ENCODE peak calls at places on chromosomes 1 and 21, in seven cellular contexts. Y, A, P, T, X, Z and W are unnamed samples.
A peak's percentile ranks its signal among the peaks of the same experiment; 100 is the strongest.

GRCh38 chr21:33101300-33102005 is 31.5 kb downstream of the OLIG1 start:
- DNase-seq in A (no peak), T (no peak), Z (no peak), X (no peak), P (no peak), Y (no peak), W (peak; percentile 8)

GRCh38 chr1:38360807-38361206 is 314.2 kb upstream of the POU3F1 start:
- DNase-seq in T (no peak), Y (no peak), P (no peak), X (no peak), A (no peak), Z (no peak), W (no peak)

GRCh38 chr1:109040627-109041613 is 982 bp downstream of the WDR47 start:
- DNase-seq in Z (no peak), P (peak; percentile 29), A (no peak), T (peak; percentile 54), Y (no peak), X (no peak), W (no peak)

GRCh38 chr1:91862120-91862519 is 23.8 kb downstream of the TGFBR3 start:
- DNase-seq in A (no peak), P (no peak), X (no peak), Y (no peak), T (no peak), Z (no peak), W (no peak)

GRCh38 chr1:83555871-83556270 is 443.1 kb downstream of the TTLL7 start:
- DNase-seq in A (no peak), P (no peak), Y (no peak), X (no peak), Z (no peak), T (peak; percentile 7), W (no peak)

GRCh38 chr1:47650205-47650604 is 212.4 kb downstream of the FOXD2 start:
- DNase-seq in Y (peak; percentile 85), P (peak; percentile 96), T (peak; percentile 88), Z (peak; percentile 27), X (no peak), A (peak; percentile 12), W (no peak)

GRCh38 chr1:154849645-154850131 is 20.4 kb downstream of the KCNN3 start:
- DNase-seq in Y (no peak), X (no peak), A (no peak), Z (no peak), T (no peak), P (no peak), W (no peak)

GRCh38 chr1:121483961-121484424 is 299.2 kb downstream of the SRGAP2C start:
- DNase-seq in T (peak; percentile 81), P (peak; percentile 80), Y (no peak), X (no peak), A (no peak), Z (no peak), W (no peak)

GRCh38 chr1:165313906-165314305 is 42.6 kb downstream of the LMX1A start:
- DNase-seq in X (no peak), T (no peak), Y (no peak), P (no peak), A (peak; percentile 25), Z (no peak), W (no peak)

GRCh38 chr1:96087719-96088118 is 633.9 kb upstream of the PTBP2 start:
- DNase-seq in T (no peak), A (no peak), P (no peak), X (no peak), Z (no peak), Y (no peak), W (no peak)

GRCh38 chr1:42333662-42334239 is 1.3 kb downstream of the FOXJ3 start:
- DNase-seq in X (no peak), Z (no peak), A (no peak), Y (no peak), P (no peak), T (peak; percentile 58), W (no peak)

GRCh38 chr1:85448358-85448757 is 16.6 kb downstream of the DDAH1 start:
- DNase-seq in A (no peak), P (peak; percentile 67), T (peak; percentile 77), Z (no peak), Y (no peak), X (no peak), W (no peak)

GRCh38 chr1:6511461-6512244 is 20.2 kb upstream of the PLEKHG5 start:
- DNase-seq in Z (no peak), P (no peak), T (no peak), Y (no peak), X (no peak), A (no peak), W (no peak)

GRCh38 chr1:62306065-62306464 is 13.2 kb downstream of the KANK4 start:
- DNase-seq in Z (no peak), P (no peak), T (no peak), Y (no peak), X (no peak), A (no peak), W (no peak)

GRCh38 chr1:244113532-244114320 is 62.6 kb downstream of the ZBTB18 start:
- DNase-seq in A (no peak), X (no peak), Z (no peak), T (peak; percentile 59), Y (no peak), P (peak; percentile 96), W (no peak)

GRCh38 chr21:45709696-45710268 is 66.3 kb downstream of the PCBP3 start:
- DNase-seq in A (no peak), Y (no peak), Z (no peak), X (no peak), T (no peak), P (no peak), W (no peak)

GRCh38 chr1:160117709-160118183 is 2.2 kb downstream of the ATP1A2 start:
- DNase-seq in A (peak; percentile 84), T (peak; percentile 58), P (peak; percentile 35), Z (peak; percentile 89), X (no peak), Y (no peak), W (no peak)

GRCh38 chr21:34994646-34995631 is 54.2 kb downstream of the RUNX1 start:
- DNase-seq in X (no peak), T (peak; percentile 70), P (no peak), Y (no peak), A (no peak), Z (no peak), W (no peak)

GRCh38 chr1:238176441-238176840 is 285.7 kb upstream of the ZP4 start:
- DNase-seq in Y (no peak), T (no peak), Z (no peak), A (no peak), X (no peak), P (peak; percentile 51), W (no peak)

GRCh38 chr1:156877433-156877832 is 16.1 kb upstream of the PEAR1 start:
- DNase-seq in X (no peak), P (no peak), A (peak; percentile 46), T (peak; percentile 23), Z (no peak), Y (no peak), W (no peak)

GRCh38 chr1:83626603-83627002 is 372.3 kb downstream of the TTLL7 start:
- DNase-seq in X (no peak), Y (no peak), Z (no peak), T (no peak), A (no peak), P (no peak), W (peak; percentile 30)

GRCh38 chr1:9606948-9607347 is 18.2 kb downstream of the TMEM201 start:
- DNase-seq in X (no peak), T (no peak), A (peak; percentile 63), Z (no peak), Y (no peak), P (no peak), W (no peak)
- H3K36me3 ChIP-seq in X (no peaks in the 10 kb centered on the region), T (no peaks in the 10 kb centered on the region), A (no peaks in the 10 kb centered on the region), Z (peaks cover 80% of the 10 kb centered on the region), Y (peaks cover 25% of the 10 kb centered on the region), P (peaks cover 9% of the 10 kb centered on the region), W (no peaks in the 10 kb centered on the region)

GRCh38 chr1:206442101-206442500 is 28.2 kb upstream of the IKBKE start:
- DNase-seq in Y (no peak), P (peak; percentile 72), Z (no peak), X (no peak), A (no peak), T (peak; percentile 87), W (no peak)
- H3K36me3 ChIP-seq in Y (peaks cover 76% of the 10 kb centered on the region), P (peaks cover 4% of the 10 kb centered on the region), Z (peaks cover 73% of the 10 kb centered on the region), X (no peaks in the 10 kb centered on the region), A (no peaks in the 10 kb centered on the region), T (peaks cover 45% of the 10 kb centered on the region), W (no peaks in the 10 kb centered on the region)

GRCh38 chr1:235874226-235874625 is 7.5 kb upstream of the LYST start:
- DNase-seq in X (no peak), P (no peak), Y (no peak), A (no peak), Z (no peak), T (no peak), W (no peak)

GRCh38 chr1:235873571-235873970 is 6.9 kb upstream of the LYST start:
- DNase-seq in Z (no peak), Y (no peak), P (no peak), A (no peak), T (no peak), X (no peak), W (no peak)

GRCh38 chr1:235876292-235876914 is 9.7 kb upstream of the LYST start:
- DNase-seq in T (no peak), Z (no peak), X (no peak), P (no peak), Y (no peak), A (no peak), W (no peak)

GRCh38 chr1:235873045-235873444 is 6.3 kb upstream of the LYST start:
- DNase-seq in A (no peak), P (no peak), T (no peak), X (no peak), Z (no peak), Y (no peak), W (no peak)

DNA sequence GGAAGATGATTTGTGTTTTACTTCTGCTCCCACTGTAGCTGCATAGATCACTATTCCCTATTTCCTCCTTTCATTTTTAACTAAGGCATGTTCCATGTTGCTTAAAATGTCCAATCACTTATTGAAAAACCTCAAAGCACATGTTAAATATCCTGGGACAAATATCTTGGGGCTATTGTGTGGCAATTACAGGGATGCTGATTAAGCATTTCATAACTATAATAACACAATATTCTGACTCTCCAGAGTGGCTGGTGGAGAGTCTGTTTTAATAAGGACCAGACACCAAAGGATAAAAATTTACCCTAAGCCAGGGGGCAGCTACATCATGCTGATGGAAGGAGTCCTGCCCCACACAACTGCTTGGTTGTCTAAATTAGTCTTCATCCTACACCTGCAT is 8.5 kb upstream of the LYST start:
- DNase-seq in P (no peak), T (no peak), X (no peak), Z (no peak), Y (no peak), A (no peak), W (no peak)
- H3K36me3 ChIP-seq in P (no peaks in the 10 kb centered on the region), T (no peaks in the 10 kb centered on the region), X (no peaks in the 10 kb centered on the region), Z (no peaks in the 10 kb centered on the region), Y (no peaks in the 10 kb centered on the region), A (no peaks in the 10 kb centered on the region), W (no peaks in the 10 kb centered on the region)

DNA sequence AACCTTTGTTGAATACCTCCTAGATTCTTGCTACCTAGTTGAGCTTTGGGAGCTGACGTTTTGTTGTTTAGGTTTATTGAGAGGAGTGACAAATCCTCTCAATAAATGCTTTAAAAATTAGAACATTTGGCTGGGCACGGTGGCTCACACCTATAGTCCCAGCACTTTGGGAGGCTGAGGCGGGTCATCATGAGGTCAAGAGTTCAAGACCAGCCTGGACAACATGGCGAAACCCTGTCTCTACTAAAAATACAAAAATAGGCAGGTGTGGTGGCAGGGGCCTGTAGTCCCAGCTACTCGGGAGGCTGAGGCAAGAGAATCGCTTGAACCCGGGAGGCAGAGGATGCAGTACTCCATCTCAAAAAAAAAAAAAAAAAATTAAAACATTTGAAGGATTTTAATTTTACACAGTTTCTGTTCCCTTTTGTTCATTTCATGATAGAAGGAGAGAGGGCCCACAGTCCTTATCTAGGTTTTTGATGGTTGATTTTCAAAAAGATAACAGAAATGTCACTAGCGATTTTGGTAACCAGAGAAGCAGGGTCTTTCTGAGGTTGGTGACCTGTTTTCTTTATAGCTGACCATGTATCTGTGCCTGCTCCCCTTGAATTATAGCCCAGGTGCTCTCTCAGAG is 44.2 kb upstream of the PIGV start:
- DNase-seq in A (no peak), X (no peak), P (no peak), Z (no peak), Y (no peak), T (no peak), W (no peak)
- H3K36me3 ChIP-seq in A (no peaks in the 10 kb centered on the region), X (no peaks in the 10 kb centered on the region), P (peaks cover 7% of the 10 kb centered on the region), Z (peaks cover 48% of the 10 kb centered on the region), Y (peaks cover 60% of the 10 kb centered on the region), T (peaks cover 4% of the 10 kb centered on the region), W (peaks cover 5% of the 10 kb centered on the region)